ENCODE peak calls at places on chromosomes 16 and 17, in five cellular contexts. K is HepG2, Z is SK-N-SH, M is K562, L is GM12878. F is an unnamed sample.

GRCh38 chr17:47733414-47734288 is 615 bp downstream of the TBX21 start:
- DNase-seq in K (no peak), Z (peak), M (no peak), L (no peak), F (no peak)

GRCh38 chr16:27248036-27248435 is 20.5 kb downstream of the NSMCE1 start:
- DNase-seq in K (no peak), Z (no peak), M (no peak), L (no peak), F (no peak)

GRCh38 chr17:29179232-29180036 is 764 bp downstream of the MYO18A start:
- DNase-seq in K (peak), Z (peak), M (peak), L (no peak), F (no peak)

GRCh38 chr16:59527206-59527997 is 793.3 kb upstream of the GOT2 start:
- DNase-seq in K (no peak), Z (no peak), M (no peak), L (no peak), F (no peak)

GRCh38 chr16:1308036-1308976 is 1.1 kb upstream of the UBE2I start:
- DNase-seq in K (peak), Z (no peak), M (peak), L (no peak), F (peak)

GRCh38 chr16:12096162-12096781 is 119.7 kb downstream of the SNX29 start:
- DNase-seq in K (no peak), Z (no peak), M (no peak), L (no peak), F (no peak)

GRCh38 chr16:48946687-48947370 is 334.8 kb downstream of the CBLN1 start:
- DNase-seq in K (no peak), Z (peak), M (no peak), L (no peak), F (no peak)

GRCh38 chr17:59107306-59107670 is 608 bp upstream of the TRIM37 start:
- DNase-seq in K (no peak), Z (no peak), M (no peak), L (no peak), F (no peak)

GRCh38 chr17:72922223-72922622 is 170.3 kb downstream of the SLC39A11 start:
- DNase-seq in K (no peak), Z (no peak), M (no peak), L (no peak), F (no peak)

GRCh38 chr16:49776085-49776501 is 79.8 kb downstream of the ZNF423 start:
- DNase-seq in K (no peak), Z (peak), M (no peak), L (no peak), F (no peak)

GRCh38 chr16:26787924-26788323 is 278.8 kb upstream of the C16orf82 start:
- DNase-seq in K (no peak), Z (peak), M (peak), L (no peak), F (no peak)

GRCh38 chr16:68235882-68236803 is at the start of gene ESRP2:
- DNase-seq in K (peak), Z (peak), M (no peak), L (no peak), F (no peak)

GRCh38 chr16:74607967-74608356 is 1.0 kb upstream of the GLG1 start:
- DNase-seq in K (no peak), Z (no peak), M (no peak), L (no peak), F (no peak)

GRCh38 chr16:57186630-57187507 is 740 bp downstream of the RSPRY1 start:
- DNase-seq in K (peak), Z (peak), M (peak), L (no peak), F (no peak)

GRCh38 chr16:27431773-27432599 is 30.0 kb downstream of the IL21R start:
- DNase-seq in K (no peak), Z (no peak), M (no peak), L (no peak), F (no peak)

GRCh38 chr16:27436921-27437650 is 35.1 kb downstream of the IL21R start:
- DNase-seq in K (no peak), Z (peak), M (no peak), L (no peak), F (no peak)

GRCh38 chr16:67165121-67166034 is 833 bp downstream of the HSF4 start:
- DNase-seq in K (no peak), Z (no peak), M (no peak), L (no peak), F (no peak)

GRCh38 chr17:82923366-82924113 is 83.7 kb upstream of the ZNF750 start:
- DNase-seq in K (no peak), Z (no peak), M (no peak), L (no peak), F (peak)

GRCh38 chr17:77388384-77389306 is 247.9 kb downstream of the SEC14L1 start:
- DNase-seq in K (peak), Z (peak), M (no peak), L (no peak), F (no peak)
- H3K27ac ChIP-seq in K (peak), Z (peak), M (no peak), L (peak), F (no peak)

GRCh38 chr17:20045476-20045875 is 36.3 kb downstream of the SPECC1 start:
- DNase-seq in K (no peak), Z (no peak), M (no peak), L (no peak), F (no peak)

GRCh38 chr17:20035501-20035900 is 26.3 kb downstream of the SPECC1 start:
- DNase-seq in K (no peak), Z (no peak), M (no peak), L (no peak), F (no peak)

GRCh38 chr17:20043034-20043433 is 33.9 kb downstream of the SPECC1 start:
- DNase-seq in K (no peak), Z (no peak), M (no peak), L (no peak), F (no peak)

GRCh38 chr17:20040216-20040615 is 31.1 kb downstream of the SPECC1 start:
- DNase-seq in K (no peak), Z (no peak), M (no peak), L (no peak), F (no peak)
- TF ChIP-seq GABPA in K (no peak), Z (no peak), M (no peak), L (no peak), F (no peak)

DNA sequence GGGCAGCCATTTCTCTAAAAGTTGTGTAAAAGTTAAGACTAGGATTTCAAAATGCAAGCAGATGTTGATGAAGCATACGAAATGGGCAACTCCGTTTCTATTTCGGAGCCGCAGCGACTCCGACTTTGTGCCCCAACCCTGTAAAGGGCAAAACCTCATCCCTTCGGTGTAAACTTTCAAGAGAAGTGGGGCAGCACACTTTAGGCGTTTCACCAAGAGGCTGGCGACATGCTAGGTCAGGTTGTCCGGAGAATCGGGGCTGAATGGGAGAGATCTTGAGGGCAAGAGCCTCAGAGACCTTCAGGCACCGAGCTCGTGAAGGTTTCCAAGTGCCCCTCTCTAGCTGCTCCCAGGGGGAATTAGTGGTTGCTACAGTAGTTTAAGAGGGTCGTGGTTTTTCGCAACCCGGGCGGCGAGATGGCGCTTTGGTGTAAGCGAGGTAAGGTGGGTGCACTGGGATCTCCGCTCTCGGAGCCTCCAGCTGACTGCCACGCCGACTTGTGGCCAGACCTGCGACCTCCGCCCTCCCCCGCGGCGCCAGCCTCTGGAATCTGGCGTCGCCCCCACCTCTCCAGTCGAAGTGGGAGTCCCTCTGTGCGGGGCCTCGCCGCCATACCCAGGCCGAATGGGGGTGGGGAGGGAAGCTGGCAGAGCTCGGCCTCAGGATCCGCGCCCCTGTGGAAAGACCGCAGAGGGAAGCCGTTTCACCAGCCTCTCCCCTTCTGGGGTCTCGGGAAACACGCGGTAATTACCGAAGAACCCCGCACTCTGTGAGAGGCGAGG is 979 bp upstream of the HEXIM2 start:
- DNase-seq in K (peak), Z (peak), M (peak), L (no peak), F (peak)
- TF ChIP-seq REST in K (no peak), Z (no peak), M (no peak), L (no peak), F (no peak)

GRCh38 chr16:86390335-86390734 is 120.0 kb upstream of the FOXF1 start:
- DNase-seq in K (no peak), Z (no peak), M (no peak), L (no peak), F (no peak)

GRCh38 chr16:86393907-86394626 is 116.3 kb upstream of the FOXF1 start:
- DNase-seq in K (no peak), Z (no peak), M (no peak), L (no peak), F (no peak)

GRCh38 chr16:86391486-86391885 is 118.8 kb upstream of the FOXF1 start:
- DNase-seq in K (no peak), Z (no peak), M (no peak), L (no peak), F (no peak)

GRCh38 chr16:86391987-86392386 is 118.3 kb upstream of the FOXF1 start:
- DNase-seq in K (no peak), Z (no peak), M (no peak), L (no peak), F (no peak)

DNA sequence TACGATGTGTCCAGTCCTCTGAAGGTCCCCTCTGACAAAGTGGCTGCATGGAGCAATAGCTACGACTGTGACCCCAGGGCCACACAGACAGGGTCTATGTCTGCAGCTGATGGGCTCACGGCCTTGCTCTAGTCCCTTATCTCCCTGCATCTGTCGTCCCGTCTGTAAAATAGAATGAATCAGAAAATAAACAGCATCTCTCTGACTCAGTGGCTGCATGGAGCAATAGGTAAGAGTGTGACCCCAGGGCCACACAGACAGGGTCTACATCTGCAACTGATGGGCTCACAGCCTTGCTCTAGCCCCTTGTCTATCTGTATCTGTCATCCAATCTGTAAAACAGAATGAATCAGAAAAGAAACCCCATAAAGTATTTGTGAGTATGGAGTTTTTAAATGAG is 117.6 kb upstream of the FOXF1 start:
- DNase-seq in K (no peak), Z (no peak), M (no peak), L (no peak), F (no peak)
- H3K27ac ChIP-seq in K (no peak), Z (no peak), M (no peak), L (no peak), F (no peak)

F was measured in HL-60.